ENCODE peak calls at places on chromosomes 6 and 20, in four cellular contexts. E is stomach, M is prostate gland, Q is right lobe of liver. N is an unnamed sample. For H3K4me1, the result is how much of the 10 kb centered on the place peaks cover.

GRCh38 chr20:63574829-63575720 is 1.0 kb upstream of the HELZ2 start:
- DNase-seq in E (no peak), M (no peak), Q (no peak), N (no peak)

GRCh38 chr6:20789162-20789561 is 254.9 kb downstream of the CDKAL1 start:
- DNase-seq in E (no peak), M (no peak), Q (no peak), N (no peak)

GRCh38 chr6:54719633-54720032 is 126.9 kb upstream of the FAM83B start:
- DNase-seq in E (no peak), M (no peak), Q (no peak), N (no peak)

GRCh38 chr6:30555428-30556005 is 772 bp downstream of the GNL1 start:
- DNase-seq in E (peak), M (peak), Q (peak), N (peak)

GRCh38 chr20:22312744-22313346 is 271.5 kb downstream of the FOXA2 start:
- DNase-seq in E (peak), M (peak), Q (no peak), N (peak)

GRCh38 chr20:3660262-3661059 is 2.7 kb downstream of the GFRA4 start:
- DNase-seq in E (no peak), M (no peak), Q (no peak), N (no peak)

GRCh38 chr6:131135244-131136020 is at the start of gene AKAP7:
- DNase-seq in E (peak), M (peak), Q (peak), N (peak)

GRCh38 chr6:307065-307814 is 15.0 kb downstream of the DUSP22 start:
- DNase-seq in E (no peak), M (no peak), Q (no peak), N (no peak)

GRCh38 chr6:157221049-157221816 is 102.1 kb downstream of the TMEM242 start:
- DNase-seq in E (peak), M (peak), Q (peak), N (peak)

GRCh38 chr6:34358389-34358906 is 34.0 kb downstream of the NUDT3 start:
- DNase-seq in E (no peak), M (peak), Q (no peak), N (peak)

GRCh38 chr6:130274007-130274406 is 51.3 kb upstream of the SAMD3 start:
- DNase-seq in E (no peak), M (no peak), Q (no peak), N (no peak)

GRCh38 chr6:165694296-165694695 is 31.3 kb upstream of the PDE10A start:
- DNase-seq in E (no peak), M (no peak), Q (no peak), N (no peak)

GRCh38 chr6:112760831-112761230 is 413.7 kb downstream of the RFPL4B start:
- DNase-seq in E (no peak), M (no peak), Q (no peak), N (no peak)

GRCh38 chr20:57126481-57127092 is 139.9 kb downstream of the BMP7 start:
- DNase-seq in E (no peak), M (no peak), Q (no peak), N (no peak)

GRCh38 chr6:74971631-74972030 is 234.2 kb downstream of the COL12A1 start:
- DNase-seq in E (no peak), M (no peak), Q (no peak), N (no peak)

GRCh38 chr20:5971203-5971602 is 20.8 kb downstream of the MCM8 start:
- DNase-seq in E (no peak), M (no peak), Q (no peak), N (no peak)

GRCh38 chr6:30726506-30727413 is 6.6 kb downstream of the TUBB start:
- DNase-seq in E (no peak), M (no peak), Q (no peak), N (no peak)

GRCh38 chr6:161922631-161923119 is 648.8 kb upstream of the AGPAT4 start:
- DNase-seq in E (peak), M (peak), Q (peak), N (peak)

GRCh38 chr20:59082077-59082740 is 39.6 kb upstream of the PRELID3B start:
- DNase-seq in E (no peak), M (no peak), Q (no peak), N (no peak)

GRCh38 chr20:46057856-46058655 is 29.0 kb downstream of the SLC12A5 start:
- DNase-seq in E (peak), M (no peak), Q (peak), N (peak)

GRCh38 chr6:82750570-82750969 is 315.1 kb downstream of the UBE3D start:
- DNase-seq in E (no peak), M (no peak), Q (no peak), N (no peak)

GRCh38 chr20:38473353-38473795 is 731 bp downstream of the RALGAPB start:
- DNase-seq in E (peak), M (peak), Q (no peak), N (no peak)

GRCh38 chr20:35341366-35342028 is 49.3 kb upstream of the FAM83C start:
- DNase-seq in E (no peak), M (no peak), Q (no peak), N (no peak)

GRCh38 chr6:128129679-128130078 is 228.8 kb upstream of the THEMIS start:
- DNase-seq in E (no peak), M (no peak), Q (no peak), N (no peak)

GRCh38 chr6:168676552-168677317 is 235.8 kb downstream of the SMOC2 start:
- DNase-seq in E (no peak), M (no peak), Q (no peak), N (no peak)
- H3K4me1 ChIP-seq in E (under half), M (under half), Q (under half), N (under half)

DNA sequence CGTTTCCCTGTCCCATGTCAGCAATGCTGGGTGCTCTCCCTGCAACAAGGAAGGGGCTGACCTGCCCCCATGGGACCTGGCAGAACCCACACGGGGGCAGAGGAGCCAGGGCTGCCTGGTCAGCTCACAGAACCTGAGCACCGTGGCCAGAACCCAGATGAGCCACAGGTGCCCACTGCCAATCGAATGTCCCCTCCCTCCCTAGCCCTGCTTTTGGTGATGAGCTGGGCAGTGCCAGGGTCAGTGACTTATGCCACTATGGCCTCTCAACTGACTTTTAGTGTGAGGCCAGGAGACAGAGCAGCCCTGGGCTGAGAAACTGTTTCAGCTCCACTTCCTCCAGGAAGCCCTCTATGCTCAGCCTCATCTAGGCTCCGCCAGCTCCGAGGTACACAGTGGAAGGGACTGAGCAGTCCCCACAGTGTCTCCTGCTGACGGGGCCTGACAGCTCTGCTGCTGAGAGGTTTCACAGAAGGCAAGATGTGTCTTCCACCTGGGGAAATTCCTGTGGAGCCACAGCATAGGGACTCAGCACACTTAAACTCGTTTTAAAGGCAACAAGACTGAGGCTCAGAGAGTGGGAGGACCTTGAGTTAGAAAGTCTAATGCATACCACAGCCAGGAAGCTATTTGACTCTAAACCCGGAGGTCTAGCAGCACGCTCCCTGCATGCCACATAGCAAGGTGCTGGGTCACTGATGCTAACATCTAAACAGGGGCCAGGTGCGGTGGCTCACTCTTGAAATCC is 6.9 kb downstream of the ADA start:
- DNase-seq in E (no peak), M (no peak), Q (no peak), N (no peak)
- TF ChIP-seq POLR2A in E (no peak), M (no peak), Q (no peak), N (no peak)

GRCh38 chr6:13103169-13103568 is 225.2 kb downstream of the TBC1D7 start:
- DNase-seq in E (no peak), M (no peak), Q (no peak), N (no peak)
- H3K4me1 ChIP-seq in E (under half), M (under half), Q (under half), N (under half)

GRCh38 chr6:33313709-33314514 is at the start of gene TAPBP:
- DNase-seq in E (peak), M (peak), Q (peak), N (peak)

GRCh38 chr6:33314943-33315752 is 1.3 kb upstream of the TAPBP start:
- DNase-seq in E (peak), M (peak), Q (peak), N (peak)

GRCh38 chr6:33315753-33316602 is 1.6 kb downstream of the ZBTB22 start:
- DNase-seq in E (no peak), M (no peak), Q (no peak), N (no peak)

GRCh38 chr6:33313105-33313708 is 671 bp downstream of the TAPBP start:
- DNase-seq in E (peak), M (no peak), Q (peak), N (no peak)

GRCh38 chr6:33314515-33314942 is 651 bp upstream of the TAPBP start:
- DNase-seq in E (peak), M (peak), Q (peak), N (peak)
- TF ChIP-seq POLR2A in E (no peak), M (no peak), Q (no peak), N (no peak)

GRCh38 chr6:43707269-43707668 is 19.7 kb upstream of the MRPS18A start:
- DNase-seq in E (no peak), M (no peak), Q (no peak), N (no peak)
- H3K4me1 ChIP-seq in E (half or more), M (under half), Q (under half), N (under half)

GRCh38 chr20:2462484-2462883 is 8.1 kb downstream of the SNRPB start:
- DNase-seq in E (no peak), M (no peak), Q (no peak), N (no peak)
- TF ChIP-seq POLR2A in E (no peak), M (no peak), Q (no peak), N (no peak)

DNA sequence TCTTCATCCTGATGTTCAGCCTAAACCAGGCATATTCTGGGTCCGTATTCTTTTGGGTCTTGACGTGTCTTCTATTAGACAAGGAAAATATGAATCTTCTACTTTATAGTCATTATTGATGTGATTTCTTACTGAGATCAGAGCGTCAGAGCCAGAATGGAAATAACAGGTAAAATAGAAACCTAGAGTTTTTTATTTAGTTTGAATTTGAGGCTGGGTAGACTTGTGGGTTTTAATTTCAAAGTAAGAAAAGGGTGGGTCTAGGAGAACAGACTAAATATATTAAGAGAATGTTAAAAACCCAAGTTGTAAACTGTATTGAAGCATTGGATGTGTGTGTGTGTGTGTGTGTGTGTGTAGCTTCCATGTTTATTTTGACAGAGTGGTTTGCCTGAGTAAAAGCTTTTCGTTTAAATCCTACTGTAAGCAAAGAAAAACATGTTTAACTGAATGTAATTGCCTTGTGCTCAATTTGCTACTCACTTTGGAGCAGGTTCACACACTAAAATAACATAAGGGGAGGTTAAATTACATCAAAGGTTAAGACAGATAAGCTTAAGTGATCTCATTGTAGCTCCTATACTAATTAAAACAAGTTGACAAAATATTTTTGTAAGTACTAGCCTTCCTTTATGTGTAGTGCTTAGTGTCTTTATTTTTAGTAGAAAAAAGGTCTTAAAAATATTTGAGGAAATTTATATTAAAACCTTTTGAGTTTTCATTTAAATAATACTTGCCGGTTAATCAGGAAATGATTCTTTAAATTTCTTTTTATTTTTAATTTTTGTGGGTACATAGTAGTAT is 17.4 kb downstream of the HECA start:
- DNase-seq in E (no peak), M (no peak), Q (no peak), N (no peak)
- H3K4me1 ChIP-seq in E (half or more), M (under half), Q (under half), N (under half)

GRCh38 chr20:44207066-44207723 is 3.4 kb downstream of the OSER1 start:
- DNase-seq in E (no peak), M (no peak), Q (no peak), N (no peak)
- TF ChIP-seq POLR2A in E (no peak), M (no peak), Q (no peak), N (no peak)

GRCh38 chr6:108580645-108581044 is 19.9 kb downstream of the FOXO3 start:
- DNase-seq in E (no peak), M (no peak), Q (no peak), N (no peak)
- H3K4me1 ChIP-seq in E (half or more), M (under half), Q (half or more), N (half or more)

N was measured in body of pancreas.